ENCODE peak calls at places on chromosome 9, in six cellular contexts. E is pancreas; H is effector memory CD4-positive, alpha-beta T cell; Z is EH; M is amygdala; Y is stimulated activated CD8-positive, alpha-beta memory T cell treated with anti-CD3 and anti-CD28 coated beads, Interleukin-15, amount 100 ng/mL, for 1 hour. Q is an unnamed sample.

GRCh38 chr9:136803551-136804508 is 3.9 kb upstream of the RABL6 start:
- DNase-seq in E (no peak), Z (no peak), Y (no peak), H (no peak), M (no peak), Q (no peak)

GRCh38 chr9:22683393-22684075 is 236.9 kb downstream of the DMRTA1 start:
- DNase-seq in H (no peak), Y (no peak), Z (peak; percentile 71), E (no peak), M (no peak), Q (no peak)

GRCh38 chr9:131668057-131668438 is 71.8 kb downstream of the RAPGEF1 start:
- DNase-seq in Z (no peak), Y (no peak), E (no peak), H (no peak), M (no peak), Q (no peak)

GRCh38 chr9:108316066-108316465 is 539.7 kb downstream of the ACTL7B start:
- DNase-seq in M (no peak), H (no peak), Y (no peak), Z (no peak), E (no peak), Q (no peak)

GRCh38 chr9:130466537-130467217 is 21.9 kb downstream of the ASS1 start:
- DNase-seq in Y (no peak), H (no peak), E (no peak), Z (no peak), M (no peak), Q (no peak)

GRCh38 chr9:86135374-86135773 is 36.0 kb upstream of the GOLM1 start:
- DNase-seq in Y (no peak), E (no peak), H (no peak), Z (no peak), M (peak; percentile 5), Q (no peak)

GRCh38 chr9:86282077-86282978 is at the start of gene ISCA1:
- DNase-seq in E (peak; percentile 96), Y (peak; percentile 98), Z (peak; percentile 92), M (peak; percentile 96), H (peak; percentile 98), Q (peak; percentile 99)

GRCh38 chr9:133708770-133709611 is 29.2 kb downstream of the SARDH start:
- DNase-seq in Z (no peak), H (no peak), E (no peak), Y (no peak), M (no peak), Q (peak; percentile 46)

GRCh38 chr9:134378901-134379338 is 52.7 kb downstream of the RXRA start:
- DNase-seq in Y (no peak), E (no peak), H (no peak), Z (peak; percentile 76), M (peak; percentile 38), Q (no peak)

GRCh38 chr9:18382243-18382642 is 91.7 kb upstream of the ADAMTSL1 start:
- DNase-seq in Y (no peak), Z (peak; percentile 67), H (no peak), M (no peak), E (no peak), Q (no peak)

GRCh38 chr9:27943544-27943943 is 370.3 kb upstream of the C9orf72 start:
- DNase-seq in Y (no peak), Z (no peak), M (no peak), E (no peak), H (no peak), Q (no peak)

GRCh38 chr9:70607926-70608325 is 193.5 kb upstream of the KLF9 start:
- DNase-seq in H (no peak), E (no peak), Y (no peak), Z (no peak), M (no peak), Q (no peak)

GRCh38 chr9:35711501-35712428 is 20.2 kb downstream of the TLN1 start:
- DNase-seq in M (no peak), Y (no peak), E (no peak), H (no peak), Z (no peak), Q (no peak)

GRCh38 chr9:128001411-128002298 is 20.9 kb upstream of the EEIG1 start:
- DNase-seq in H (no peak), Y (no peak), E (no peak), Z (peak; percentile 98), M (no peak), Q (no peak)

GRCh38 chr9:123119566-123119965 is 86.1 kb downstream of the GPR21 start:
- DNase-seq in E (no peak), M (no peak), Z (no peak), Y (no peak), H (no peak), Q (no peak)

GRCh38 chr9:90999425-91000397 is 198.1 kb downstream of the SYK start:
- DNase-seq in Y (no peak), H (no peak), E (no peak), Z (peak; percentile 30), M (no peak), Q (no peak)

GRCh38 chr9:89669361-89669842 is 64.6 kb downstream of the GADD45G start:
- DNase-seq in E (no peak), H (no peak), M (no peak), Y (no peak), Z (no peak), Q (no peak)

GRCh38 chr9:94860678-94861588 is 134.4 kb downstream of the AOPEP start:
- DNase-seq in Z (peak; percentile 93), Y (peak; percentile 32), M (no peak), H (peak; percentile 42), E (no peak), Q (peak; percentile 61)

GRCh38 chr9:88464851-88465250 is 70.1 kb upstream of the NXNL2 start:
- DNase-seq in M (no peak), E (no peak), Z (peak; percentile 51), H (no peak), Y (no peak), Q (no peak)

GRCh38 chr9:92468206-92468605 is 14.1 kb downstream of the ASPN start:
- DNase-seq in Z (peak; percentile 74), H (no peak), E (no peak), Y (no peak), M (no peak), Q (no peak)

GRCh38 chr9:77450093-77450475 is 198.0 kb downstream of the GNA14 start:
- DNase-seq in E (no peak), H (no peak), Z (no peak), M (no peak), Y (no peak), Q (no peak)

GRCh38 chr9:38437193-38437823 is 13.1 kb upstream of the IGFBPL1 start:
- DNase-seq in Z (peak; percentile 76), M (no peak), Y (no peak), H (no peak), E (peak; percentile 56), Q (no peak)

GRCh38 chr9:134346151-134346550 is 19.9 kb downstream of the RXRA start:
- DNase-seq in M (no peak), E (no peak), H (no peak), Y (no peak), Z (peak; percentile 42), Q (no peak)

GRCh38 chr9:90770339-90770738 is 31.3 kb upstream of the SYK start:
- DNase-seq in Y (no peak), H (no peak), Z (no peak), E (no peak), M (no peak), Q (no peak)

GRCh38 chr9:136747161-136748060 is 914 bp downstream of the LCN6 start:
- DNase-seq in Y (no peak), E (no peak), Z (no peak), H (no peak), M (no peak), Q (no peak)

GRCh38 chr9:120478208-120478607 is 101.8 kb downstream of the CDK5RAP2 start:
- DNase-seq in Y (no peak), Z (peak; percentile 19), H (no peak), E (no peak), M (no peak), Q (no peak)

GRCh38 chr9:133366435-133366834 is 9.4 kb downstream of the SURF4 start:
- DNase-seq in H (no peak), Y (no peak), Z (no peak), M (no peak), E (no peak), Q (no peak)

GRCh38 chr9:116193636-116194035 is 40.0 kb downstream of the PAPPA start:
- DNase-seq in Z (peak; percentile 86), H (no peak), E (no peak), M (no peak), Y (no peak), Q (no peak)

GRCh38 chr9:115978739-115979138 is 174.9 kb upstream of the PAPPA start:
- DNase-seq in E (peak; percentile 14), Y (no peak), H (no peak), Z (peak; percentile 61), M (no peak), Q (no peak)

GRCh38 chr9:91258448-91258847 is 103.3 kb downstream of the AUH start:
- DNase-seq in H (no peak), E (no peak), Z (no peak), M (no peak), Y (no peak), Q (no peak)

GRCh38 chr9:13841801-13842462 is 472.0 kb downstream of the NFIB start:
- DNase-seq in H (no peak), E (no peak), Z (no peak), M (no peak), Y (no peak), Q (no peak)